ENCODE peak calls at places on chromosomes 2 and 18, in six cellular contexts. U, V, Z, R, E and S are unnamed samples.

GRCh38 chr18:79862562-79862961 is 64.8 kb downstream of the KCNG2 start:
- DNase-seq in U (no peak), V (no peak), Z (no peak), R (no peak), E (no peak), S (no peak)

GRCh38 chr2:63681896-63682295 is 93.1 kb downstream of the MDH1 start:
- DNase-seq in U (no peak), V (no peak), Z (no peak), R (no peak), E (no peak), S (no peak)

GRCh38 chr18:37297106-37297505 is 268.5 kb downstream of the CELF4 start:
- DNase-seq in U (no peak), V (no peak), Z (no peak), R (no peak), E (no peak), S (no peak)

GRCh38 chr2:129849559-129850160 is 129.8 kb upstream of the RAB6C start:
- DNase-seq in U (peak), V (no peak), Z (peak), R (no peak), E (no peak), S (no peak)

GRCh38 chr18:48193521-48194251 is 215.5 kb downstream of the ZBTB7C start:
- DNase-seq in U (no peak), V (no peak), Z (no peak), R (no peak), E (no peak), S (no peak)

GRCh38 chr2:28370355-28370754 is 22.3 kb upstream of the FOSL2 start:
- DNase-seq in U (no peak), V (no peak), Z (peak), R (no peak), E (no peak), S (no peak)

GRCh38 chr2:226273440-226273839 is 526.2 kb downstream of the IRS1 start:
- DNase-seq in U (no peak), V (no peak), Z (no peak), R (no peak), E (no peak), S (no peak)

GRCh38 chr2:120180066-120180465 is 43.1 kb downstream of the TMEM185B start:
- DNase-seq in U (no peak), V (no peak), Z (no peak), R (no peak), E (no peak), S (no peak)

GRCh38 chr2:239130786-239131325 is 270.0 kb downstream of the HDAC4 start:
- DNase-seq in U (no peak), V (no peak), Z (no peak), R (no peak), E (no peak), S (no peak)

GRCh38 chr18:7980661-7981060 is 413.5 kb downstream of the PTPRM start:
- DNase-seq in U (no peak), V (no peak), Z (no peak), R (no peak), E (no peak), S (no peak)

GRCh38 chr2:241224068-241224850 is 35.8 kb downstream of the ANO7 start:
- DNase-seq in U (no peak), V (no peak), Z (no peak), R (no peak), E (no peak), S (no peak)

GRCh38 chr2:37616674-37616999 is 54.8 kb downstream of the CDC42EP3 start:
- DNase-seq in U (peak), V (no peak), Z (no peak), R (no peak), E (no peak), S (no peak)

GRCh38 chr2:9415770-9416169 is 7.6 kb downstream of the ITGB1BP1 start:
- DNase-seq in U (no peak), V (no peak), Z (no peak), R (no peak), E (no peak), S (no peak)

GRCh38 chr2:164314148-164314547 is 307.1 kb downstream of the GRB14 start:
- DNase-seq in U (peak), V (no peak), Z (no peak), R (no peak), E (no peak), S (no peak)

GRCh38 chr2:98334439-98335078 is 11.7 kb upstream of the CNGA3 start:
- DNase-seq in U (peak), V (no peak), Z (no peak), R (no peak), E (no peak), S (no peak)

GRCh38 chr2:197909377-197909776 is 105.0 kb downstream of the PLCL1 start:
- DNase-seq in U (no peak), V (no peak), Z (no peak), R (no peak), E (no peak), S (no peak)

GRCh38 chr2:151810506-151810905 is 17.7 kb downstream of the ARL5A start:
- DNase-seq in U (peak), V (no peak), Z (no peak), R (no peak), E (no peak), S (no peak)

GRCh38 chr18:33495278-33495677 is 54.8 kb upstream of the CCDC178 start:
- DNase-seq in U (peak), V (no peak), Z (peak), R (no peak), E (peak), S (no peak)

GRCh38 chr2:240925191-240925575 is 19.0 kb downstream of the CROCC2 start:
- DNase-seq in U (no peak), V (no peak), Z (no peak), R (no peak), E (peak), S (no peak)

GRCh38 chr2:128628206-128628605 is 309.5 kb upstream of the HS6ST1 start:
- DNase-seq in U (no peak), V (no peak), Z (no peak), R (no peak), E (no peak), S (no peak)

GRCh38 chr2:235234711-235235110 is 259.1 kb upstream of the AGAP1 start:
- DNase-seq in U (no peak), V (no peak), Z (no peak), R (no peak), E (no peak), S (no peak)

GRCh38 chr2:196137271-196137670 is 34.1 kb downstream of the STK17B start:
- DNase-seq in U (no peak), V (no peak), Z (no peak), R (no peak), E (no peak), S (no peak)

GRCh38 chr2:102185347-102185746 is 1.5 kb upstream of the IL1RL2 start:
- DNase-seq in U (no peak), V (no peak), Z (peak), R (no peak), E (peak), S (no peak)

GRCh38 chr18:57889841-57890240 is 86.7 kb upstream of the ATP8B1 start:
- DNase-seq in U (no peak), V (no peak), Z (no peak), R (no peak), E (no peak), S (no peak)

GRCh38 chr2:60581461-60582282 is 28.2 kb upstream of the BCL11A start:
- DNase-seq in U (peak), V (peak), Z (peak), R (peak), E (peak), S (no peak)

GRCh38 chr2:72793798-72794447 is 31.9 kb downstream of the EXOC6B start:
- DNase-seq in U (no peak), V (no peak), Z (no peak), R (no peak), E (no peak), S (no peak)

GRCh38 chr2:107132141-107132540 is 246.2 kb upstream of the ST6GAL2 start:
- DNase-seq in U (no peak), V (no peak), Z (peak), R (no peak), E (no peak), S (no peak)